ENCODE peak calls at places on chromosome 6, in four cellular contexts. Z, L, K and G are unnamed samples.

GRCh38 chr6:139510040-139510815 is 135.8 kb upstream of the CITED2 start:
- DNase-seq in Z (no peak), L (no peak), K (no peak), G (no peak)

GRCh38 chr6:105795913-105796517 is 290.1 kb upstream of the PRDM1 start:
- DNase-seq in Z (no peak), L (peak; percentile 49), K (peak; percentile 73), G (no peak)

GRCh38 chr6:13812359-13812642 is 2.1 kb downstream of the MCUR1 start:
- DNase-seq in Z (no peak), L (no peak), K (no peak), G (no peak)

GRCh38 chr6:100267721-100268123 is 197.0 kb downstream of the SIM1 start:
- DNase-seq in Z (no peak), L (no peak), K (no peak), G (no peak)

GRCh38 chr6:54307412-54308036 is 717 bp upstream of the TINAG start:
- DNase-seq in Z (no peak), L (no peak), K (no peak), G (no peak)

GRCh38 chr6:105430685-105431084 is 27.8 kb upstream of the PREP start:
- DNase-seq in Z (no peak), L (no peak), K (no peak), G (no peak)

GRCh38 chr6:161444464-161444863 is 170.6 kb upstream of the AGPAT4 start:
- DNase-seq in Z (no peak), L (no peak), K (no peak), G (peak; percentile 80)

GRCh38 chr6:45375449-45375848 is 2.3 kb downstream of the SUPT3H start:
- DNase-seq in Z (no peak), L (no peak), K (no peak), G (no peak)

GRCh38 chr6:35304299-35304698 is 6.7 kb downstream of the DEF6 start:
- DNase-seq in Z (no peak), L (no peak), K (no peak), G (no peak)

GRCh38 chr6:158506577-158506976 is 53.3 kb upstream of the TMEM181 start:
- DNase-seq in Z (no peak), L (no peak), K (no peak), G (no peak)

GRCh38 chr6:149060300-149060984 is 257.1 kb upstream of the TAB2 start:
- DNase-seq in Z (peak; percentile 25), L (peak; percentile 52), K (no peak), G (peak; percentile 37)

GRCh38 chr6:131655951-131656350 is 18.8 kb downstream of the ENPP3 start:
- DNase-seq in Z (no peak), L (no peak), K (no peak), G (no peak)

GRCh38 chr6:113847435-113847834 is 9.7 kb upstream of the MARCKS start:
- DNase-seq in Z (no peak), L (no peak), K (no peak), G (no peak)

GRCh38 chr6:75502884-75503283 is 9.3 kb upstream of the FILIP1 start:
- DNase-seq in Z (no peak), L (no peak), K (no peak), G (no peak)
- H3K27ac ChIP-seq in Z (no peak overlapping the region), L (no peak overlapping the region), K (no peak overlapping the region), G (no peak overlapping the region)

DNA sequence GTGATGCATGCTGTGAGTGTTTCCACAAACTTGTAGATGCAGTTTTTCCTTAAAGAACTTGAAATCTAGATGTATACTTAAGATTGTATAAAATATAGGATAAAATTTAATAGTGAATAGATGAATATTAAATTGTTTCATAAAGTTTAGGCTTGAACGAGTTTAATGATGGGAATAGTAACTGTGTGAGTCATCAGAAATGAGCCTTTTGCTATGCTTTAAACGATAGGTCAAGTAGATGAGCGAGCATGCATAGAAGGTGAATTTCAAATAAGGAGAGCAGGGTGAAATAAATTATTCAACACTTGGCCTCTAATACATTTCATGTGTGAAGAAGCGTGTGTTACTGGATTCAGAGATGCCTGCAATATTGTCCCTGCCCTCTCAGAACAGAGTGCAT is 74.5 kb upstream of the EYA4 start:
- DNase-seq in Z (no peak), L (no peak), K (no peak), G (no peak)
- H3K27ac ChIP-seq in Z (no peak overlapping the region), L (no peak overlapping the region), K (no peak overlapping the region), G (no peak overlapping the region)

GRCh38 chr6:96060249-96060648 is 44.5 kb downstream of the FUT9 start:
- DNase-seq in Z (no peak), L (no peak), K (no peak), G (no peak)

GRCh38 chr6:96065211-96065610 is 49.4 kb downstream of the FUT9 start:
- DNase-seq in Z (no peak), L (no peak), K (no peak), G (no peak)

GRCh38 chr6:96058094-96058493 is 42.3 kb downstream of the FUT9 start:
- DNase-seq in Z (no peak), L (no peak), K (no peak), G (no peak)

GRCh38 chr6:96059586-96059985 is 43.8 kb downstream of the FUT9 start:
- DNase-seq in Z (no peak), L (no peak), K (no peak), G (no peak)
- H3K27ac ChIP-seq in Z (no peak overlapping the region), L (no peak overlapping the region), K (no peak overlapping the region), G (no peak overlapping the region)

GRCh38 chr6:32057966-32058365 is 19.8 kb downstream of the CYP21A2 start:
- DNase-seq in Z (no peak), L (no peak), K (peak; percentile 78), G (no peak)
- H3K27ac ChIP-seq in Z (no peak overlapping the region), L (no peak overlapping the region), K (no peak overlapping the region), G (no peak overlapping the region)

GRCh38 chr6:109315331-109316129 is 66.7 kb downstream of the CD164 start:
- DNase-seq in Z (no peak), L (no peak), K (no peak), G (no peak)

GRCh38 chr6:109314313-109314712 is 68.0 kb downstream of the CD164 start:
- DNase-seq in Z (no peak), L (no peak), K (no peak), G (no peak)

GRCh38 chr6:109316909-109317308 is 65.4 kb downstream of the CD164 start:
- DNase-seq in Z (no peak), L (no peak), K (no peak), G (no peak)

GRCh38 chr6:109321752-109322151 is 60.5 kb downstream of the CD164 start:
- DNase-seq in Z (no peak), L (no peak), K (no peak), G (no peak)

DNA sequence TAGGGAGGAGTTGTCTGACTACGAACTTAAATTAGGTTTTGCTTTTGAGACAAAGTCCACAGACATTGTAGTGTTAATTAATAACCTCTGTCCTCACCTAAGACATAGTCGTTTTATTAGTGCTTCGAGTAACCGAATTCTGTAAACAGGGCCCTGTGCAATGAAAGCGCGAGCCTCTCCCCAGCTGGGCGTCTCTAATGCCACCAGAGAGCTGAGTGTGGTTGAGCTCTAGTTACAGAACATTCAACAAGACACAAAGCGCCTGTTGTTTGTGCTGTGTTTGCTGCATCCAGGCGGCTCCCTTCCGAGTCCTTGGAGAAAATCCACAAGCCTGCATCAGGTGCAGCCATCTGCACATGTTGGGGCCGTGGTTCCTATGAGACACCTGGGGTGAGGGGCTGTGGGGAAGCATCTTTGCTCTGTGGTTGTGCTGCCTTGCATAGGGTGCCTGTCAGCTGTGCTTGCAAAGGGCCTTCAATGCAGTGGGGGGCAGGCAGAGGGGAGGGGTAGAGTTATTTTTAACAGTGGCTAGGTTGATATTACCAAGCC is 63.9 kb downstream of the CD164 start:
- DNase-seq in Z (no peak), L (no peak), K (no peak), G (no peak)
- H3K27ac ChIP-seq in Z (no peak overlapping the region), L (no peak overlapping the region), K (no peak overlapping the region), G (peak overlapping the region; percentile 49)

GRCh38 chr6:33584700-33585402 is 4.8 kb upstream of the BAK1 start:
- DNase-seq in Z (no peak), L (no peak), K (no peak), G (no peak)

GRCh38 chr6:33585403-33586107 is 5.5 kb upstream of the BAK1 start:
- DNase-seq in Z (peak; percentile 79), L (peak; percentile 89), K (peak; percentile 94), G (peak; percentile 89)

GRCh38 chr6:33581186-33581585 is 1.1 kb upstream of the BAK1 start:
- DNase-seq in Z (no peak), L (no peak), K (no peak), G (no peak)

GRCh38 chr6:33586108-33586640 is 6.1 kb upstream of the BAK1 start:
- DNase-seq in Z (no peak), L (no peak), K (no peak), G (no peak)

GRCh38 chr6:33583591-33584155 is 3.6 kb upstream of the BAK1 start:
- DNase-seq in Z (no peak), L (no peak), K (no peak), G (no peak)
- H3K27ac ChIP-seq in Z (no peak overlapping the region), L (no peak overlapping the region), K (no peak overlapping the region), G (no peak overlapping the region)

GRCh38 chr6:25963426-25964123 is 973 bp downstream of the TRIM38 start:
- DNase-seq in Z (no peak), L (no peak), K (no peak), G (no peak)
- H3K27ac ChIP-seq in Z (peak overlapping the region; percentile 97), L (peak overlapping the region; percentile 90), K (peak overlapping the region; percentile 96), G (peak overlapping the region; percentile 84)

GRCh38 chr6:10141756-10142443 is 273.0 kb downstream of the TFAP2A start:
- DNase-seq in Z (no peak), L (no peak), K (no peak), G (no peak)

GRCh38 chr6:10136636-10137035 is 278.2 kb downstream of the TFAP2A start:
- DNase-seq in Z (no peak), L (no peak), K (no peak), G (no peak)

GRCh38 chr6:10140824-10141223 is 274.1 kb downstream of the TFAP2A start:
- DNase-seq in Z (no peak), L (no peak), K (no peak), G (no peak)

GRCh38 chr6:10138917-10139316 is 276.0 kb downstream of the TFAP2A start:
- DNase-seq in Z (no peak), L (no peak), K (no peak), G (no peak)

DNA sequence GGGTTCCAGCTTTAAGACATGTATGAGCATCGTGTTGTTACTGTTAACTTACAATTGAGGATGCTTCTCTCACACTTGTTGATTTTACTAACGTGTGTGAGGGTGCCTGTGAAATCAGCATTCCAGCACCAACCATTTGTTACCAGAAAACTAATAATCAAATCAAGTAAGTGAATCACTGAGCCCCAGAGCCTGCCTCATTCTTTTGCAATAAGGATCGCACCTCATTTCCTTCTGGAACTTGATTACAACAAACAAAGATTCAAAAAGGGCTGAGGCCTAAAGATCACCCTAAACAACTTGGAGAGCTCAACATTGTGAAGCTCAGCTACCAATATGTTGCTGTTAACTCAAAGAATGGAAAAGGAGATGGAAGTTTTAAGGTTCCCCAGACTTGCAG is 274.8 kb downstream of the TFAP2A start:
- DNase-seq in Z (no peak), L (no peak), K (no peak), G (no peak)
- H3K27ac ChIP-seq in Z (no peak overlapping the region), L (no peak overlapping the region), K (no peak overlapping the region), G (no peak overlapping the region)